ENCODE peak calls at places on chromosomes 13 and 19, in seven cellular contexts. E, X, C, O, A, Q and J are unnamed samples.

GRCh38 chr19:7863971-7864718 is 10.0 kb downstream of the PRR36 start:
- DNase-seq in E (no peak), X (no peak), C (no peak), O (no peak), A (no peak), Q (no peak), J (no peak)

GRCh38 chr13:79541426-79542049 is 60.6 kb downstream of the NDFIP2 start:
- DNase-seq in E (peak), X (no peak), C (peak), O (peak), A (peak), Q (peak), J (peak)

GRCh38 chr13:112249644-112250610 is 126.2 kb upstream of the SPACA7 start:
- DNase-seq in E (no peak), X (no peak), C (no peak), O (no peak), A (no peak), Q (no peak), J (no peak)

GRCh38 chr13:52848455-52849190 is at the start of gene PCDH8:
- DNase-seq in E (no peak), X (no peak), C (peak), O (no peak), A (no peak), Q (no peak), J (no peak)

GRCh38 chr13:33751151-33751550 is 66.8 kb upstream of the RFC3 start:
- DNase-seq in E (no peak), X (no peak), C (no peak), O (no peak), A (no peak), Q (peak), J (no peak)

GRCh38 chr19:34189917-34190425 is 17.7 kb downstream of the LSM14A start:
- DNase-seq in E (no peak), X (no peak), C (no peak), O (no peak), A (no peak), Q (no peak), J (no peak)

GRCh38 chr19:15452111-15453047 is 2.6 kb upstream of the WIZ start:
- DNase-seq in E (peak), X (peak), C (peak), O (peak), A (no peak), Q (peak), J (peak)

GRCh38 chr13:97460004-97460756 is 26.2 kb downstream of the RAP2A start:
- DNase-seq in E (no peak), X (no peak), C (no peak), O (no peak), A (peak), Q (peak), J (no peak)

GRCh38 chr13:101649490-101650126 is 197.1 kb downstream of the ITGBL1 start:
- DNase-seq in E (peak), X (no peak), C (no peak), O (no peak), A (no peak), Q (peak), J (no peak)

GRCh38 chr13:44404261-44405139 is 30.9 kb downstream of the SERP2 start:
- DNase-seq in E (no peak), X (no peak), C (peak), O (peak), A (no peak), Q (no peak), J (no peak)

GRCh38 chr13:97809576-97809975 is 143.9 kb upstream of the IPO5 start:
- DNase-seq in E (no peak), X (no peak), C (no peak), O (no peak), A (no peak), Q (peak), J (no peak)

GRCh38 chr13:49739498-49740187 is 48.4 kb upstream of the EBPL start:
- DNase-seq in E (no peak), X (no peak), C (no peak), O (peak), A (no peak), Q (no peak), J (no peak)

GRCh38 chr13:106178816-106179215 is 356.6 kb downstream of the EFNB2 start:
- DNase-seq in E (no peak), X (no peak), C (no peak), O (no peak), A (no peak), Q (no peak), J (no peak)

GRCh38 chr19:15330801-15331418 is 1.4 kb downstream of the BRD4 start:
- DNase-seq in E (peak), X (no peak), C (peak), O (no peak), A (no peak), Q (peak), J (peak)

GRCh38 chr13:37481005-37481857 is 117.3 kb downstream of the POSTN start:
- DNase-seq in E (no peak), X (no peak), C (no peak), O (no peak), A (no peak), Q (peak), J (no peak)

GRCh38 chr13:83753912-83754624 is 128.2 kb downstream of the SLITRK1 start:
- DNase-seq in E (no peak), X (no peak), C (no peak), O (no peak), A (no peak), Q (peak), J (no peak)

GRCh38 chr19:16113727-16114126 is 2.0 kb downstream of the RAB8A start:
- DNase-seq in E (no peak), X (no peak), C (no peak), O (no peak), A (no peak), Q (no peak), J (peak)

GRCh38 chr19:42344336-42344893 is 19.0 kb downstream of the MEGF8 start:
- DNase-seq in E (no peak), X (no peak), C (no peak), O (no peak), A (no peak), Q (no peak), J (no peak)

GRCh38 chr13:83265279-83265678 is 617.0 kb downstream of the SLITRK1 start:
- DNase-seq in E (no peak), X (no peak), C (no peak), O (no peak), A (no peak), Q (no peak), J (no peak)

GRCh38 chr19:18985257-18985656 is 44.2 kb upstream of the HOMER3 start:
- DNase-seq in E (no peak), X (no peak), C (no peak), O (no peak), A (no peak), Q (no peak), J (no peak)

GRCh38 chr19:46211201-46211881 is 18.2 kb upstream of the IGFL1 start:
- DNase-seq in E (peak), X (peak), C (no peak), O (no peak), A (no peak), Q (no peak), J (no peak)

GRCh38 chr13:76934671-76935070 is 13.6 kb upstream of the ACOD1 start:
- DNase-seq in E (no peak), X (no peak), C (peak), O (no peak), A (no peak), Q (no peak), J (no peak)

GRCh38 chr19:22526661-22527272 is 104.6 kb upstream of the ZNF98 start:
- DNase-seq in E (no peak), X (no peak), C (no peak), O (no peak), A (no peak), Q (no peak), J (no peak)

GRCh38 chr19:38550376-38550775 is 67.4 kb downstream of the MAP4K1 start:
- DNase-seq in E (no peak), X (no peak), C (no peak), O (no peak), A (no peak), Q (no peak), J (no peak)

GRCh38 chr13:42883771-42884170 is 102.4 kb downstream of the FAM216B start:
- DNase-seq in E (peak), X (no peak), C (peak), O (no peak), A (no peak), Q (peak), J (no peak)

GRCh38 chr19:48646192-48646911 is 365 bp upstream of the CA11 start:
- DNase-seq in E (peak), X (peak), C (peak), O (peak), A (no peak), Q (peak), J (peak)

GRCh38 chr13:95644611-95645052 is at the start of gene DZIP1:
- DNase-seq in E (peak), X (peak), C (peak), O (peak), A (no peak), Q (peak), J (peak)

GRCh38 chr19:56748443-56748842 is 76.9 kb upstream of the ZNF835 start:
- DNase-seq in E (peak), X (no peak), C (peak), O (peak), A (no peak), Q (no peak), J (no peak)

GRCh38 chr19:48475369-48476068 is 6.3 kb downstream of the CYTH2 start:
- DNase-seq in E (no peak), X (no peak), C (no peak), O (no peak), A (no peak), Q (no peak), J (no peak)

GRCh38 chr19:2627855-2628254 is 74.6 kb downstream of the GNG7 start:
- DNase-seq in E (no peak), X (no peak), C (no peak), O (no peak), A (no peak), Q (peak), J (no peak)

GRCh38 chr13:110134801-110135200 is 172.2 kb downstream of the COL4A1 start:
- DNase-seq in E (no peak), X (no peak), C (no peak), O (no peak), A (no peak), Q (no peak), J (no peak)

GRCh38 chr19:35843676-35844481 is 8.4 kb downstream of the NPHS1 start:
- DNase-seq in E (peak), X (no peak), C (peak), O (no peak), A (no peak), Q (no peak), J (peak)

GRCh38 chr13:20465218-20465879 is 60.3 kb downstream of the CRYL1 start:
- DNase-seq in E (peak), X (no peak), C (no peak), O (no peak), A (no peak), Q (peak), J (no peak)

GRCh38 chr13:102333320-102334181 is 68.3 kb downstream of the FGF14 start:
- DNase-seq in E (no peak), X (no peak), C (no peak), O (no peak), A (no peak), Q (no peak), J (no peak)

DNA sequence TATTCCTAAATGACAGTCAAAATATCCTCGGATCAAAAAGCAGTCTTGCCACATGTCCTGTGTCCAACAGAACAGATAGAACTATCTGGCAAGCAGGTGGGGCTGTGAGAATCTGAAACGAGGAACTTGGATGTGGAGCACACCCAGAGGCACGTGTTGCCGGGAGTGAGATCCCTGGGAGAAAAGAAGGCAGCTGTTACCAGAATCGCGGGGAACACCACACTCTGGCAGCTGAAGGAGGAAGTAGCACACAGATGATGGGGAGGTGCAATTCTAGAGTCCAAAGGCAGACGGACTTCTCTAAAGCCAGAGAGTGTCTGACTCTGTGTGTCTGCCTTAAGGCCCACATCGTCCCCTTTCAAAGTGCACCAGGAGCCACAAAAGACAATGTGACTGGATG is 22.3 kb downstream of the SLC7A1 start:
- DNase-seq in E (no peak), X (no peak), C (no peak), O (no peak), A (no peak), Q (peak), J (no peak)
- TF ChIP-seq RFX5 in E (no peak), X (no peak), C (no peak), O (no peak), A (no peak), Q (no peak), J (no peak)

DNA sequence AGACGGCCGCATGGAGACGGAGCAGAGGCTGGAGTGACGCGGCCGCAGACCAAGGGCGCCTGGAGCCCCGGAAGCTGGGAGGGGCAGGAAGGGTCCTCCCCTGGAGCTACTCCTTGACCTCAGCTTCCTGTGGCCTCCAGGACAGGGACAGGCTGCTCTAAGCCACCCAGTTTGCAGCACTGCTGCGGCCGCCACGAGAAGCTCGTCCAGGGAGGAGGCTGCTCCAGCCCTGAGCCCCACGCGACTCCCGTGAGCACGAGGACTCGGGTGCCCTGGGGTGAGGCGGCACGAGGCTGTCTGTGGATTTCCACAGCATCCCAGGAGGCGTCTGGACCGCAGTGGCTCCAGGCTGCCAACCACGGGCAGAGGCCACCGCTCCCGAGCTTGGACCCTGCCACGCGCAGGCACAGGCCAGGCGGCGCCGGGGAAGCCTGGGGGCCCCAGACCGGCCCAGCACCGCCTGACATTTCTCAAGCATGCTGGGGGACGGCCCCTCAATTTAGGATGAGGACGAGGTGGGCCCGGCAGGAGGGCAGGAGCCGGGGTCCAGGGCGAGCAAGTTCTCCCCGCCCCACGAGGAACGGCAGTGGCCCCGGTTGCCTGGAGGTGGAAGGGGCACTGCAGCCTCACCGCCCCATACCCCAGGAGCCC is 10.7 kb downstream of the SBNO2 start:
- DNase-seq in E (no peak), X (no peak), C (no peak), O (no peak), A (no peak), Q (no peak), J (no peak)
- TF ChIP-seq RFX5 in E (no peak), X (no peak), C (no peak), O (no peak), A (no peak), Q (no peak), J (no peak)

GRCh38 chr13:39251340-39251739 is 213.1 kb downstream of the NHLRC3 start:
- DNase-seq in E (no peak), X (no peak), C (no peak), O (no peak), A (no peak), Q (no peak), J (no peak)
- TF ChIP-seq RFX5 in E (no peak), X (no peak), C (no peak), O (no peak), A (no peak), Q (no peak), J (no peak)

DNA sequence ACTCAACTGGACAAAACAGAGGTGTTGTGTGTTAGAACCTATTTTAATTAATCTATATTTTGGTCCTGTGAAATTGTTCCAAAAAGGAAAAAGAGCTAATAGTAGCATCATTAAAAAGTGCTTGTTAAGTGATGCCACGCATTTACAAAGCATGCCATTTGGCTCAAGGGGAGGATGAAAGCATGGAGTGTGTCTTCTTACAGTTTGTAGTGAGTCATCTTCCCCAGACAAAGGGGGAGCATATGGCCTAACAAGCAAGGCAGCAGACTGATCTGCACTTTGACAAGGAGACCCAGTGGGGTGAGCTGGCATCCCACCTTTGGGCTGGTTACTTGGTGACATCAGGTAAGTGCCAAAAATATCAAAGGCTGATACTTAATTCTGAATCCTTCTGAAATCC is 297.0 kb downstream of the FGF9 start:
- DNase-seq in E (no peak), X (no peak), C (no peak), O (no peak), A (no peak), Q (peak), J (no peak)
- TF ChIP-seq RFX5 in E (no peak), X (no peak), C (no peak), O (no peak), A (no peak), Q (no peak), J (no peak)

DNA sequence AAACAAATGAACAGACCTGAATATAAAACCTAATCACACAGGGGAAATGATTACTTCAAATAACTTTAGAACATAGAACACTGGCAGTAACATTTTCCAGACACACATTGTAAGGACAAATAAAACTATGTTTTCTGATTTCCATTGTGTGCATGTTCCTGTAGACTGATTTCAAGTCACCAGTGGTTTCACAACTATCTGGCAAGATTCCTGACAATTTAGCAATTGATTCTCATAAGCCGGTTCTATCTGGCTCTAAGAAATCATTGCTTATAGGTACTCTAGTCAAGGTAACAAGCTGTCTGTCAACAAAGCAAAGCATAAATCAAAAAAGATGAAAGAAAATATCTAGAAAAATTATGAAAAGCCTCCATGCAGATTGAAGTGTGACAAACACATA is 19.6 kb upstream of the PCCA start:
- DNase-seq in E (no peak), X (no peak), C (no peak), O (no peak), A (no peak), Q (peak), J (no peak)
- TF ChIP-seq RFX5 in E (no peak), X (no peak), C (no peak), O (no peak), A (no peak), Q (no peak), J (no peak)

GRCh38 chr19:13060233-13060963 is 42.3 kb downstream of the LYL1 start:
- DNase-seq in E (no peak), X (no peak), C (peak), O (peak), A (no peak), Q (no peak), J (peak)
- TF ChIP-seq RFX5 in E (no peak), X (no peak), C (no peak), O (no peak), A (no peak), Q (no peak), J (no peak)

DNA sequence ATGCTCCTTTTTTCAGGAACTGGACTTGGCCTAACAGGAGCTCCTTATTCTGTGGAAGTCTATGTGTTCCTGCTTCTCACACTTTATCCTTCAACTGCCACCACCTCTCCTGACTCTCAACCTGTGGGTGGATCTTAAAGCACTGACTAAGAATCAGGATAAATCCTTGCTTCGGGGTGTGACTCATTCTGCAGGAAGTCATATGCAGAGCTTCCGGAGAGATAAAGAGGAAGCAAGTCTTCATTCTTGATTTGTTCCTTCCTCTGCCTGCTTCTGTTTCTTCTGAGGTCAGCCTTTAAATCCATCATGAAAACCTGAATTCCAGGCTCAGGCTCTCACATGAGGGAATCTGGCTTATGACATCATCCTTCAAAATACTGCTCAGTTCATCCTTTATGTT is 137.1 kb upstream of the ATXN8OS start:
- DNase-seq in E (peak), X (peak), C (no peak), O (no peak), A (no peak), Q (no peak), J (no peak)
- TF ChIP-seq RFX5 in E (no peak), X (no peak), C (no peak), O (no peak), A (no peak), Q (no peak), J (no peak)

DNA sequence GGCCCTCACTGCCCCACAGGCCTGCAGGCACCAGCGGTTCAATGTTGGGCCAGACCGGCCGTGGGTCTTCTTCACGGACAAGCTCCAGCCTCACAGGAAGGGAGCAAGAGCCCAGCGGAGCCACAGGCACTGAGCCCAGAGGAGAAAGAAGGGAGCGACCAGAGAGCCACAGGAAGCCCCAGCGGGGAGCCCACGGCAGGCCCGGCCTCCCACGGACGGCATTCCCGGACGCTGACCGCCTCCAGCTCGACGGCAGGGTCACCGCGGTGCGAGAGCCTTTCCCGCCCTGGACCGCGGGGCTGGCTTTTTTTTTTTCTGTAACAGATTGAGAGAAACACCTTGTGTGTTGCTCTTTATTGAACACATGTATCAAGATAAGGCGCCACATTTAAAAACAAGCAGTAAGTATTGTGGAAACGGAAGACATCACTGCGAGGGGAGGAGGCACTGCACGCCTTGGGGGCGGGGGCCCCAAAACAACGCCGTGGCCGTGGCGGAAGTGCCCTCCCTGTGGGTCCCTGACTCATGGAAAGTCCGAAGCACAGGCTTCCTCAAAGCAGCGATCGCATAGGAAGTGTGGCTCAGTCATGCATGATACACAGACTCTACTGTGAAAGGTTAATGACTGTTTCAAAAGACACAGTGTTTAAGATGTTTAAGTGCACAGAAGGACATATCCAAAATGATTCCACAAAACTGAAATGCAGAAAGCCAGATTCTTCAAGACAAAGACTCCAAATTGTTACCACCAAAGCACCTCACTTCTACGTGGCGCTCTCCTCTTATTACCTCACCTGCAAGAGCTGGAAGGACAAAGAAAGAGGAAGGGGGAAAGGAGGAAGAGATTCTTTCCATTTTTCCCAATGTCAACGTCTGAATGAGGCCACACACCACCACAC is 3.5 kb downstream of the RASA3 start:
- DNase-seq in E (no peak), X (no peak), C (no peak), O (no peak), A (peak), Q (peak), J (peak)
- TF ChIP-seq RFX5 in E (no peak), X (no peak), C (no peak), O (no peak), A (no peak), Q (no peak), J (no peak)